ENCODE peak calls at places on chromosomes 11 and 22, in seven cellular contexts. One of them, this sample, is unnamed. For H3K27me3, the result is how much of the 10 kb centered on the place peaks cover.

GRCh38 chr11:130644187-130644586 is 195.7 kb downstream of the ADAMTS15 start:
- DNase-seq in GM12878: no peak
- DNase-seq in K562: no peak
- DNase-seq in HCT116: no peak
- DNase-seq in H1: no peak
- DNase-seq in SK-N-SH: no peak
- DNase-seq in HepG2: no peak
- DNase-seq in this sample: no peak

GRCh38 chr11:15114501-15115475 is at the start of gene INSC:
- DNase-seq in GM12878: no peak
- DNase-seq in H1: peak
- DNase-seq in K562: no peak
- DNase-seq in HCT116: no peak
- DNase-seq in HepG2: no peak
- DNase-seq in SK-N-SH: peak
- DNase-seq in this sample: no peak

GRCh38 chr11:33454264-33454663 is 197.1 kb downstream of the HIPK3 start:
- DNase-seq in K562: no peak
- DNase-seq in H1: no peak
- DNase-seq in GM12878: no peak
- DNase-seq in SK-N-SH: peak
- DNase-seq in HCT116: no peak
- DNase-seq in HepG2: no peak
- DNase-seq in this sample: no peak

GRCh38 chr11:35794850-35795249 is 132.3 kb downstream of the TRIM44 start:
- DNase-seq in K562: no peak
- DNase-seq in SK-N-SH: no peak
- DNase-seq in GM12878: no peak
- DNase-seq in H1: no peak
- DNase-seq in HepG2: no peak
- DNase-seq in HCT116: no peak
- DNase-seq in this sample: no peak

GRCh38 chr11:76577199-76577920 is 93.2 kb downstream of the LRRC32 start:
- DNase-seq in K562: no peak
- DNase-seq in H1: no peak
- DNase-seq in GM12878: no peak
- DNase-seq in HepG2: no peak
- DNase-seq in HCT116: no peak
- DNase-seq in SK-N-SH: peak
- DNase-seq in this sample: no peak

GRCh38 chr11:65868907-65869306 is 3.7 kb downstream of the EFEMP2 start:
- DNase-seq in GM12878: no peak
- DNase-seq in K562: no peak
- DNase-seq in HepG2: no peak
- DNase-seq in SK-N-SH: no peak
- DNase-seq in HCT116: no peak
- DNase-seq in H1: no peak
- DNase-seq in this sample: no peak

GRCh38 chr11:7573558-7574296 is 59.9 kb downstream of the PPFIBP2 start:
- DNase-seq in SK-N-SH: no peak
- DNase-seq in H1: no peak
- DNase-seq in HepG2: peak
- DNase-seq in GM12878: no peak
- DNase-seq in HCT116: no peak
- DNase-seq in K562: peak
- DNase-seq in this sample: no peak

GRCh38 chr11:20367313-20367948 is 3.9 kb downstream of the HTATIP2 start:
- DNase-seq in SK-N-SH: no peak
- DNase-seq in H1: no peak
- DNase-seq in HCT116: peak
- DNase-seq in HepG2: peak
- DNase-seq in GM12878: no peak
- DNase-seq in K562: peak
- DNase-seq in this sample: no peak

GRCh38 chr22:42887523-42888507 is 30.7 kb upstream of the ARFGAP3 start:
- DNase-seq in HCT116: no peak
- DNase-seq in K562: no peak
- DNase-seq in GM12878: no peak
- DNase-seq in H1: no peak
- DNase-seq in HepG2: no peak
- DNase-seq in SK-N-SH: no peak
- DNase-seq in this sample: no peak

GRCh38 chr11:2139691-2140337 is 625 bp upstream of the IGF2 start:
- DNase-seq in HCT116: no peak
- DNase-seq in H1: no peak
- DNase-seq in HepG2: peak
- DNase-seq in K562: no peak
- DNase-seq in SK-N-SH: no peak
- DNase-seq in GM12878: no peak
- DNase-seq in this sample: no peak

GRCh38 chr11:125968363-125968762 is 22.5 kb downstream of the VSIG10L2 start:
- DNase-seq in HCT116: no peak
- DNase-seq in GM12878: no peak
- DNase-seq in SK-N-SH: no peak
- DNase-seq in K562: no peak
- DNase-seq in H1: no peak
- DNase-seq in HepG2: peak
- DNase-seq in this sample: no peak

GRCh38 chr11:76807206-76807875 is 24.2 kb downstream of the TSKU start:
- DNase-seq in SK-N-SH: peak
- DNase-seq in H1: peak
- DNase-seq in GM12878: no peak
- DNase-seq in K562: peak
- DNase-seq in HCT116: no peak
- DNase-seq in HepG2: peak
- DNase-seq in this sample: peak

GRCh38 chr11:11318961-11319360 is 34.1 kb downstream of the CSNK2A3 start:
- DNase-seq in K562: no peak
- DNase-seq in HepG2: no peak
- DNase-seq in HCT116: no peak
- DNase-seq in H1: no peak
- DNase-seq in GM12878: peak
- DNase-seq in SK-N-SH: no peak
- DNase-seq in this sample: no peak

GRCh38 chr22:23485490-23485889 is 94.6 kb downstream of the IGLL1 start:
- DNase-seq in SK-N-SH: no peak
- DNase-seq in H1: no peak
- DNase-seq in GM12878: no peak
- DNase-seq in HepG2: no peak
- DNase-seq in HCT116: no peak
- DNase-seq in K562: no peak
- DNase-seq in this sample: no peak

GRCh38 chr11:128603003-128603715 is 15.8 kb upstream of the ETS1 start:
- DNase-seq in K562: no peak
- DNase-seq in H1: no peak
- DNase-seq in SK-N-SH: no peak
- DNase-seq in GM12878: no peak
- DNase-seq in HepG2: no peak
- DNase-seq in HCT116: no peak
- DNase-seq in this sample: no peak

GRCh38 chr11:100682247-100682969 is 4.7 kb upstream of the ARHGAP42 start:
- DNase-seq in HepG2: no peak
- DNase-seq in K562: no peak
- DNase-seq in H1: no peak
- DNase-seq in HCT116: peak
- DNase-seq in SK-N-SH: no peak
- DNase-seq in GM12878: no peak
- DNase-seq in this sample: no peak

DNA sequence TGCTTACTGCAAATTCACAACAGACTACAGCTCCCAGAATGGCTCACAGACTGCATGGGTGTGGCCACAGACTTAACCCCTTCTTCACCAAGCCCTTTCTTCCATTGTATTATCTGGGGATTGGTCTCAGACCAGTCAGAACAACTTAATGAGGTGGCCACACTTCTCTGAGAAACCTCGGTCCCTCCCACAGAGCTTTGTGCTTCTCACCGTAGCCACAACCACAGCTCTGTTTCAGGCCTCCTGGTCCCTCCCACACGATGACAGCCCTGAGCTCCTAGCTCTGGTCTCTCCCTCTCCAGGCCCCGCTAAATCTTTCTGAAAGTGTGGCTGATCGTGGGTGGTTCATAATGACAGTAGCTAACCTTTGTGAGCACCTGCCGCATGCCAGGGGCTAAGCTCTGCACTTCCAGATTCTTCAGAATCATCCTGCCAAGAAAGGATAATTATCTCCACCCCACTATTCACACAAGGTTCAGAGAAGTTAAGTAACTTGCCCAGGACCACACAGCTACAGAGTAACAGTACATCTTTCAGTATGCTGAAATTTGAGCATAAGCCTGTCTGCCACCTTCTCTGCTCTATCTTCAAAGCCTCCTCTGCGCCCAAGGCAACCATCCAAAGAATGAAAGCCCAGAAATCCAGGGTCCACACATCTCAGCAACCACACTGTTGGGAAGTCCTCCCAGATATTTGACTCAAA is 5.4 kb downstream of the PDE2A start:
- DNase-seq in HepG2: no peak
- DNase-seq in SK-N-SH: no peak
- DNase-seq in HCT116: no peak
- DNase-seq in K562: no peak
- DNase-seq in H1: no peak
- DNase-seq in GM12878: peak
- DNase-seq in this sample: no peak
- H3K9ac ChIP-seq in HepG2: no peak
- H3K9ac ChIP-seq in SK-N-SH: no peak
- H3K9ac ChIP-seq in HCT116: no peak
- H3K9ac ChIP-seq in K562: no peak
- H3K9ac ChIP-seq in H1: no peak
- H3K9ac ChIP-seq in GM12878: no peak
- H3K9ac ChIP-seq in this sample: no peak

GRCh38 chr11:86196924-86197323 is 47.6 kb upstream of the EED start:
- DNase-seq in GM12878: no peak
- DNase-seq in HCT116: no peak
- DNase-seq in HepG2: no peak
- DNase-seq in SK-N-SH: no peak
- DNase-seq in H1: no peak
- DNase-seq in K562: no peak
- DNase-seq in this sample: no peak

GRCh38 chr11:86197448-86197847 is 47.1 kb upstream of the EED start:
- DNase-seq in K562: no peak
- DNase-seq in SK-N-SH: no peak
- DNase-seq in H1: no peak
- DNase-seq in GM12878: no peak
- DNase-seq in HepG2: no peak
- DNase-seq in HCT116: no peak
- DNase-seq in this sample: no peak

GRCh38 chr11:86194998-86195397 is 49.6 kb upstream of the EED start:
- DNase-seq in HepG2: no peak
- DNase-seq in HCT116: no peak
- DNase-seq in H1: no peak
- DNase-seq in SK-N-SH: no peak
- DNase-seq in K562: no peak
- DNase-seq in GM12878: no peak
- DNase-seq in this sample: no peak

GRCh38 chr11:86196291-86196690 is 48.3 kb upstream of the EED start:
- DNase-seq in HepG2: no peak
- DNase-seq in H1: no peak
- DNase-seq in SK-N-SH: no peak
- DNase-seq in K562: no peak
- DNase-seq in GM12878: no peak
- DNase-seq in HCT116: no peak
- DNase-seq in this sample: no peak

DNA sequence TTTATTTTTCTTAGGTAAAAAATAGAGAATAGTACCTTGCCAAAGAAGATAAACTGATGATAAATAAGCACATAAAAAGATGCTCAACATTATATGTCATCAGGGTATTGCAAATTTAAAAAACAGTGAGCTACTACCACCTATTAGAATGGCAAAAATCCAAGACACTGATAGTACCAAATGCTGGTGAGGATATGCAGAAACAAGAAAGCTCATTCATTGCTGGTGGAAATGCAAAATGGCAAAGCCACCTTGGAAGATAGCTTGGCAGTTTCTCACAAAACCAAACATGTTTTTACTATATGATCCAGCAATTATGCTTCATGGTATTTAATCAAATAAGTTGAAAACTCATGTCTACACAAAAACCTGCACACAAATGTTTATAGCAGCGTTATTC is 46.4 kb upstream of the EED start:
- DNase-seq in K562: no peak
- DNase-seq in GM12878: no peak
- DNase-seq in HCT116: no peak
- DNase-seq in SK-N-SH: no peak
- DNase-seq in HepG2: no peak
- DNase-seq in H1: no peak
- DNase-seq in this sample: no peak
- H3K27me3 ChIP-seq in K562: under half
- H3K27me3 ChIP-seq in GM12878: under half
- H3K27me3 ChIP-seq in HCT116: under half
- H3K27me3 ChIP-seq in SK-N-SH: under half
- H3K27me3 ChIP-seq in HepG2: under half
- H3K27me3 ChIP-seq in H1: under half
- H3K27me3 ChIP-seq in this sample: under half

DNA sequence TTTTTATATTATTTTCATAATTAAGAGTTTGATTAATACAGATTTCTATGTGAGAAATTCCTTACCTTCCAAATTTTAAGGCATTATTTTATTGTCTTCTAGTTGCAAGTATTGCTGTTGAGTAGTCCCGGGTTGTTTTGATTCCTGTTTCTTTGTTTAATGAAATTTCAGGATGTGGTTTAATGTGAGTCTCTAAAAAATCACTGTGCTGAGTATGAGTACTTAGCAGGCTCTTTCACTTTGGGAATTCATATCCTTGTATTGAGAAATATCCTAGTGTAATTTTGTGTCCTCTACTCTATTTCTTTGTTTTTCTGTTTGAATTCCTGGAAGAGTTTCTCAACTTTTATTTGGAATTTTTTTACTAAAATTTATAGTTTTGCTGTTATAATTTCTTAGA is 113.2 kb downstream of the TMEM135 start:
- DNase-seq in HepG2: no peak
- DNase-seq in GM12878: no peak
- DNase-seq in H1: no peak
- DNase-seq in SK-N-SH: no peak
- DNase-seq in HCT116: no peak
- DNase-seq in K562: no peak
- DNase-seq in this sample: no peak
- TF ChIP-seq YY1 in HepG2: no peak
- TF ChIP-seq YY1 in GM12878: no peak
- TF ChIP-seq YY1 in H1: no peak
- TF ChIP-seq YY1 in SK-N-SH: no peak
- TF ChIP-seq YY1 in HCT116: no peak
- TF ChIP-seq YY1 in K562: no peak
- TF ChIP-seq YY1 in this sample: no peak

GRCh38 chr11:69914286-69915150 is 95.3 kb upstream of the FGF3 start:
- DNase-seq in HepG2: no peak
- DNase-seq in HCT116: no peak
- DNase-seq in K562: no peak
- DNase-seq in GM12878: no peak
- DNase-seq in H1: no peak
- DNase-seq in SK-N-SH: no peak
- DNase-seq in this sample: no peak
- H3K9ac ChIP-seq in HepG2: no peak
- H3K9ac ChIP-seq in HCT116: peak
- H3K9ac ChIP-seq in K562: no peak
- H3K9ac ChIP-seq in GM12878: no peak
- H3K9ac ChIP-seq in H1: no peak
- H3K9ac ChIP-seq in SK-N-SH: no peak
- H3K9ac ChIP-seq in this sample: no peak

DNA sequence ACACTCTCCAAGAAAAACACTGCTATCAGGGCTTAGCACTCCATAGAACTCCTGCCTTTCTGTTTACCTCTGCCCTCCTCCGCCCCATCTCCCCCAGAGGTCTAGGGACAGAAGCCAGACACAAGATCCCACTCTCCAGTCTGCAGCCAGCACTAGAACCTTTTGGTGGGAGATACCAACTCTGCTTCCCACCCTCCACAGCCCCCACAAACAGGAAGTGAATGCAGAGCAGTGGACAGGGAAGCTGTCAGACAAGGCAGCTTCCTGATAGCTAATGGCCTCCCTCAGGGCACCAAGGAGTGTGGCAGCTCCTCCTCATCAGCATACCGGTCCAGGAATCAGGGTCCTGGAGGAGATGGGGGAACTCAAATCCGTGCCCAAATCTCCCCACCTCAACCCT is 5.1 kb downstream of the SCN4B start:
- DNase-seq in HCT116: no peak
- DNase-seq in GM12878: no peak
- DNase-seq in SK-N-SH: no peak
- DNase-seq in HepG2: no peak
- DNase-seq in K562: no peak
- DNase-seq in H1: no peak
- DNase-seq in this sample: no peak
- H3K27me3 ChIP-seq in HCT116: under half
- H3K27me3 ChIP-seq in GM12878: under half
- H3K27me3 ChIP-seq in SK-N-SH: under half
- H3K27me3 ChIP-seq in HepG2: under half
- H3K27me3 ChIP-seq in K562: under half
- H3K27me3 ChIP-seq in H1: under half
- H3K27me3 ChIP-seq in this sample: under half